ENCODE peak calls at places on chromosomes 16 and 17, in seven cellular contexts. One of them, this sample, is unnamed.

GRCh38 chr17:82339634-82340580 is 6.3 kb upstream of the SECTM1 start:
- DNase-seq in colonic mucosa: no peak
- DNase-seq in effector memory CD4-positive, alpha-beta T cell: no peak
- DNase-seq in mammary epithelial cell: no peak
- DNase-seq in left lung: no peak
- DNase-seq in kidney: no peak
- DNase-seq in WERI-Rb-1: no peak
- DNase-seq in this sample: peak; percentile 15

GRCh38 chr16:81752225-81752875 is 26.7 kb upstream of the PLCG2 start:
- DNase-seq in colonic mucosa: peak; percentile 43
- DNase-seq in effector memory CD4-positive, alpha-beta T cell: no peak
- DNase-seq in mammary epithelial cell: no peak
- DNase-seq in left lung: peak; percentile 87
- DNase-seq in kidney: peak; percentile 82
- DNase-seq in WERI-Rb-1: no peak
- DNase-seq in this sample: peak; percentile 22

GRCh38 chr16:57711-58110 is 4.1 kb downstream of the SNRNP25 start:
- DNase-seq in colonic mucosa: no peak
- DNase-seq in effector memory CD4-positive, alpha-beta T cell: no peak
- DNase-seq in mammary epithelial cell: no peak
- DNase-seq in left lung: no peak
- DNase-seq in kidney: no peak
- DNase-seq in WERI-Rb-1: no peak
- DNase-seq in this sample: no peak

GRCh38 chr17:63696381-63696961 is 3.5 kb downstream of the LIMD2 start:
- DNase-seq in colonic mucosa: no peak
- DNase-seq in effector memory CD4-positive, alpha-beta T cell: no peak
- DNase-seq in mammary epithelial cell: no peak
- DNase-seq in left lung: no peak
- DNase-seq in kidney: peak; percentile 74
- DNase-seq in WERI-Rb-1: peak; percentile 79
- DNase-seq in this sample: peak; percentile 38

GRCh38 chr16:28013878-28014277 is 49.6 kb downstream of the GSG1L start:
- DNase-seq in colonic mucosa: no peak
- DNase-seq in effector memory CD4-positive, alpha-beta T cell: no peak
- DNase-seq in mammary epithelial cell: no peak
- DNase-seq in left lung: no peak
- DNase-seq in kidney: no peak
- DNase-seq in WERI-Rb-1: no peak
- DNase-seq in this sample: no peak

GRCh38 chr17:69474171-69474831 is 59.8 kb downstream of the MAP2K6 start:
- DNase-seq in colonic mucosa: no peak
- DNase-seq in effector memory CD4-positive, alpha-beta T cell: no peak
- DNase-seq in mammary epithelial cell: no peak
- DNase-seq in left lung: no peak
- DNase-seq in kidney: no peak
- DNase-seq in WERI-Rb-1: peak; percentile 74
- DNase-seq in this sample: no peak

GRCh38 chr16:47847220-47847970 is 308.4 kb downstream of the ABCC12 start:
- DNase-seq in colonic mucosa: no peak
- DNase-seq in effector memory CD4-positive, alpha-beta T cell: no peak
- DNase-seq in mammary epithelial cell: peak; percentile 85
- DNase-seq in left lung: no peak
- DNase-seq in kidney: no peak
- DNase-seq in WERI-Rb-1: no peak
- DNase-seq in this sample: peak; percentile 4

GRCh38 chr17:31595076-31595475 is 203.6 kb downstream of the RAB11FIP4 start:
- DNase-seq in colonic mucosa: no peak
- DNase-seq in effector memory CD4-positive, alpha-beta T cell: no peak
- DNase-seq in mammary epithelial cell: peak; percentile 52
- DNase-seq in left lung: no peak
- DNase-seq in kidney: no peak
- DNase-seq in WERI-Rb-1: no peak
- DNase-seq in this sample: peak; percentile 64

GRCh38 chr17:72456026-72456569 is 335.3 kb downstream of the SOX9 start:
- DNase-seq in colonic mucosa: peak; percentile 84
- DNase-seq in effector memory CD4-positive, alpha-beta T cell: no peak
- DNase-seq in mammary epithelial cell: peak; percentile 75
- DNase-seq in left lung: no peak
- DNase-seq in kidney: no peak
- DNase-seq in WERI-Rb-1: no peak
- DNase-seq in this sample: peak; percentile 33

GRCh38 chr16:52251495-52251894 is 295.4 kb downstream of the TOX3 start:
- DNase-seq in colonic mucosa: no peak
- DNase-seq in effector memory CD4-positive, alpha-beta T cell: no peak
- DNase-seq in mammary epithelial cell: peak; percentile 1
- DNase-seq in left lung: no peak
- DNase-seq in kidney: no peak
- DNase-seq in WERI-Rb-1: no peak
- DNase-seq in this sample: no peak

GRCh38 chr17:74089869-74090464 is 113.5 kb upstream of the RPL38 start:
- DNase-seq in colonic mucosa: peak; percentile 81
- DNase-seq in effector memory CD4-positive, alpha-beta T cell: no peak
- DNase-seq in mammary epithelial cell: peak; percentile 40
- DNase-seq in left lung: peak; percentile 69
- DNase-seq in kidney: no peak
- DNase-seq in WERI-Rb-1: peak; percentile 98
- DNase-seq in this sample: peak; percentile 64

GRCh38 chr17:39000021-39000601 is 32.9 kb upstream of the FBXO47 start:
- DNase-seq in colonic mucosa: no peak
- DNase-seq in effector memory CD4-positive, alpha-beta T cell: no peak
- DNase-seq in mammary epithelial cell: no peak
- DNase-seq in left lung: no peak
- DNase-seq in kidney: no peak
- DNase-seq in WERI-Rb-1: no peak
- DNase-seq in this sample: peak; percentile 37

GRCh38 chr17:77329741-77330531 is 189.2 kb downstream of the SEC14L1 start:
- DNase-seq in colonic mucosa: peak; percentile 37
- DNase-seq in effector memory CD4-positive, alpha-beta T cell: no peak
- DNase-seq in mammary epithelial cell: no peak
- DNase-seq in left lung: peak; percentile 29
- DNase-seq in kidney: peak; percentile 83
- DNase-seq in WERI-Rb-1: peak; percentile 9
- DNase-seq in this sample: no peak

GRCh38 chr17:17469358-17469757 is 7.4 kb upstream of the MED9 start:
- DNase-seq in colonic mucosa: no peak
- DNase-seq in effector memory CD4-positive, alpha-beta T cell: no peak
- DNase-seq in mammary epithelial cell: no peak
- DNase-seq in left lung: no peak
- DNase-seq in kidney: no peak
- DNase-seq in WERI-Rb-1: no peak
- DNase-seq in this sample: no peak

GRCh38 chr16:80993293-80993691 is 13.4 kb downstream of the CMC2 start:
- DNase-seq in colonic mucosa: no peak
- DNase-seq in effector memory CD4-positive, alpha-beta T cell: no peak
- DNase-seq in mammary epithelial cell: peak; percentile 75
- DNase-seq in left lung: no peak
- DNase-seq in kidney: no peak
- DNase-seq in WERI-Rb-1: no peak
- DNase-seq in this sample: peak; percentile 92

GRCh38 chr17:21500064-21500463 is 123.9 kb downstream of the KCNJ12 start:
- DNase-seq in colonic mucosa: no peak
- DNase-seq in effector memory CD4-positive, alpha-beta T cell: no peak
- DNase-seq in mammary epithelial cell: no peak
- DNase-seq in left lung: no peak
- DNase-seq in kidney: no peak
- DNase-seq in WERI-Rb-1: no peak
- DNase-seq in this sample: no peak

GRCh38 chr17:37743875-37744632 is 805 bp downstream of the HNF1B start:
- DNase-seq in colonic mucosa: peak; percentile 64
- DNase-seq in effector memory CD4-positive, alpha-beta T cell: no peak
- DNase-seq in mammary epithelial cell: no peak
- DNase-seq in left lung: no peak
- DNase-seq in kidney: peak; percentile 76
- DNase-seq in WERI-Rb-1: no peak
- DNase-seq in this sample: no peak
- H3K4me3 ChIP-seq in colonic mucosa: peak overlapping the region; percentile 49
- H3K4me3 ChIP-seq in effector memory CD4-positive, alpha-beta T cell: peak overlapping the region; percentile 37
- H3K4me3 ChIP-seq in mammary epithelial cell: no peak overlapping the region
- H3K4me3 ChIP-seq in left lung: peak overlapping the region; percentile 33
- H3K4me3 ChIP-seq in kidney: peak overlapping the region; percentile 89
- H3K4me3 ChIP-seq in WERI-Rb-1: no peak overlapping the region
- H3K4me3 ChIP-seq in this sample: no peak overlapping the region

DNA sequence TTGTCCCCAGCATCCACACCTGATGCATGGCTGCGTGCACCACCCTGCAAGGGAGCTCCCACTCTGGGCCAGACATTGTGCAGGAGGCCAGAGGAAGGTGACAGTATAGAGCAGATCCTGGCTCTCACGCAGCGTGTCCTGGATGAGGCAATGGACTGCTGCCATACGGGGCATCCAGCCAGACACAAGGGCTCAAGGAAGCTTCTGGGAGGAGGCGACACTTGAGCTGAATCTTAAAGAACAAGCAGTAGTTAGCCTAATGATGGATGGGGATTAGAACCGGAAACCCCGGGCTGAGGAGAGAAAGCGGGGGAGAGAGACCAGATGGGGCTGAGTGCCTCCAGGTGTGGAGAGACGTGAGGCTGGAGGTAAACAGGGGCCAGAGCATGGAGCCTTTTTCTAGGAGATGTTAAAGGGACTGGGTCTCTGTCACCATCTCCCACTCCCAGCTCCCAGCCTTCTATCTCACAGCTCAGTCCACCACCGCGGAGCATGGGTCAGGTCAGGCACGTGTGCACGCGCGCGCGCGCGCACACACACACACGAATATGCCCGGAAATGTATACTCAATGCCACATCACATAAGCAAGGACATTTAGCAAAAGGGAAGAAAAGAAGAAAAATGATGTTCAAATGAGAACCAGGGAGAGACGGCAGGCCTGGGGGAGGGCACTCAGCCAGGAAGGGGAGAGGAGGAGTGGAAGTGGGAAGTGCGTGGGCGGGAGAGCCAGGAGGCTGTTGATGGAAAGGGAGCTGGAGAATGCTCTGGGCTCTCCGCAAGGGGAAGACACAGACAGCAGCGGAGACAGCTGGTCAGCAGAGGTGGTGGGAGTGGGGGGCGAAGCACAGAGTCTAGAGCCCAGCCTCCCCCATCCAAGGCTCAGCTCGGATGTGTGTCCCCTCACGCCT is 46.2 kb downstream of the CCDC42 start:
- DNase-seq in colonic mucosa: peak; percentile 32
- DNase-seq in effector memory CD4-positive, alpha-beta T cell: no peak
- DNase-seq in mammary epithelial cell: no peak
- DNase-seq in left lung: peak; percentile 65
- DNase-seq in kidney: peak; percentile 89
- DNase-seq in WERI-Rb-1: peak; percentile 74
- DNase-seq in this sample: peak; percentile 63
- H3K4me3 ChIP-seq in colonic mucosa: no peak overlapping the region
- H3K4me3 ChIP-seq in effector memory CD4-positive, alpha-beta T cell: no peak overlapping the region
- H3K4me3 ChIP-seq in mammary epithelial cell: no peak overlapping the region
- H3K4me3 ChIP-seq in left lung: no peak overlapping the region
- H3K4me3 ChIP-seq in kidney: peak overlapping the region; percentile 49
- H3K4me3 ChIP-seq in WERI-Rb-1: no peak overlapping the region
- H3K4me3 ChIP-seq in this sample: peak overlapping the region; percentile 43

DNA sequence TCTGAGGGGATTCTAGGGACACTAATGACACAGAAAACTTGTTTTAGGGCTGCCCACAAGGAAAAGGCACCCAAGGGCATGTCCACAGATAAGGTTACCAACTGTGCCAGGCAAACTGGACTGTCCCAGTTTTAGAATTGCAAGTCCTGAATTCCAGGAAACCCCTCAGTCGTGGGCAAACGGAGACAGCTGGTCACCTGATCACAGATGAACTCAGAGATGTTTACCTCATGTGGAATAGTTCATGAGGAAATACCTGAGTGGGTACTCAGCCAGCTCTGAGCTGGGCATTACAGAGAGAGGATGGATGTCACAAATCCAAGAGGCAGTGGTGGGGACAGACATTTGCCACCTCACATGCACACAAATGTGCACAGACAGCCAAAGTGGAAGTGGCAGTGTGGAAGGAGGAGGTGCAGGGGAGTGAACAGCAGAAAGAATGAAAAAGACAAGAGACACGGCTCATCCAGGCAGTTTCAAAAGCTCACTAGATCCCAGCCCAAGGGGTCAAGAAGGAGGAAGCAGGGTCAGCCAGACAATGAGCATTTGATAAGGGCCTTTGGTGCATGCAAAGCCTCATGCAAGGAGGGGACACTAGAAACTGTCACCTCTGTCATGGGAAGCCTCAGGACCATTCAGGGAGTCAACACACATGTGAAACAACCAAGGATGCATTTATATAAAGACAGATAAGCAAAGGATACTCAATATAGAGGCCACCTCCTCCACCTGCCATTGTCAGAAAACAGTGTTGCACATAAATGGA is 24.8 kb downstream of the TTLL6 start:
- DNase-seq in colonic mucosa: no peak
- DNase-seq in effector memory CD4-positive, alpha-beta T cell: no peak
- DNase-seq in mammary epithelial cell: no peak
- DNase-seq in left lung: no peak
- DNase-seq in kidney: no peak
- DNase-seq in WERI-Rb-1: no peak
- DNase-seq in this sample: no peak
- H3K4me3 ChIP-seq in colonic mucosa: no peak overlapping the region
- H3K4me3 ChIP-seq in effector memory CD4-positive, alpha-beta T cell: no peak overlapping the region
- H3K4me3 ChIP-seq in mammary epithelial cell: no peak overlapping the region
- H3K4me3 ChIP-seq in left lung: no peak overlapping the region
- H3K4me3 ChIP-seq in kidney: no peak overlapping the region
- H3K4me3 ChIP-seq in WERI-Rb-1: no peak overlapping the region
- H3K4me3 ChIP-seq in this sample: no peak overlapping the region

GRCh38 chr17:45087496-45087975 is 26.4 kb downstream of the NMT1 start:
- DNase-seq in colonic mucosa: no peak
- DNase-seq in effector memory CD4-positive, alpha-beta T cell: no peak
- DNase-seq in mammary epithelial cell: no peak
- DNase-seq in left lung: no peak
- DNase-seq in kidney: no peak
- DNase-seq in WERI-Rb-1: no peak
- DNase-seq in this sample: peak; percentile 45

GRCh38 chr17:45086865-45087495 is 25.9 kb downstream of the NMT1 start:
- DNase-seq in colonic mucosa: no peak
- DNase-seq in effector memory CD4-positive, alpha-beta T cell: no peak
- DNase-seq in mammary epithelial cell: no peak
- DNase-seq in left lung: no peak
- DNase-seq in kidney: no peak
- DNase-seq in WERI-Rb-1: no peak
- DNase-seq in this sample: no peak

GRCh38 chr17:45088741-45089140 is 27.6 kb downstream of the NMT1 start:
- DNase-seq in colonic mucosa: no peak
- DNase-seq in effector memory CD4-positive, alpha-beta T cell: no peak
- DNase-seq in mammary epithelial cell: no peak
- DNase-seq in left lung: no peak
- DNase-seq in kidney: no peak
- DNase-seq in WERI-Rb-1: no peak
- DNase-seq in this sample: no peak

GRCh38 chr17:45086346-45086745 is 25.2 kb downstream of the NMT1 start:
- DNase-seq in colonic mucosa: no peak
- DNase-seq in effector memory CD4-positive, alpha-beta T cell: no peak
- DNase-seq in mammary epithelial cell: no peak
- DNase-seq in left lung: no peak
- DNase-seq in kidney: no peak
- DNase-seq in WERI-Rb-1: no peak
- DNase-seq in this sample: no peak

DNA sequence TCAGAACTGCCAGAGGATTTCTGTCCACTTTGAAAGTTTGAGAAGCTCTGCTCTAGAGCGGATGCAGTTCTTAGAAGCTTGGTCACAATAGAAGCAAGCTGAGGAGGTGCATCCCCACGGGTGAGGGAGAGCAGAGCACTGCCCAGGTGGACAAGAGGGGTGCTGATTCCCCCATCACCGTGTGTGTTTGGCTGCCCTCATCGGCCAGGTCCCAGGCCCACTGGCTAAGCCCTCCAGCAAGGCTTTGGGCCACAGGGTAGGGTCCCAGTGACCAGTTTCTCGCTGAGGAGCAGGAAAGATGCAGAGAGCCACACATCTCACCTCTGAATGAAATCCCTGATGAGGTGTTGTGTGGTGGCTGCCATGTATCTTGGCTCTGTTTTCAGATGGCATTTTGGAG is 26.9 kb downstream of the NMT1 start:
- DNase-seq in colonic mucosa: no peak
- DNase-seq in effector memory CD4-positive, alpha-beta T cell: no peak
- DNase-seq in mammary epithelial cell: no peak
- DNase-seq in left lung: no peak
- DNase-seq in kidney: no peak
- DNase-seq in WERI-Rb-1: no peak
- DNase-seq in this sample: no peak
- H3K4me3 ChIP-seq in colonic mucosa: no peak overlapping the region
- H3K4me3 ChIP-seq in effector memory CD4-positive, alpha-beta T cell: no peak overlapping the region
- H3K4me3 ChIP-seq in mammary epithelial cell: no peak overlapping the region
- H3K4me3 ChIP-seq in left lung: no peak overlapping the region
- H3K4me3 ChIP-seq in kidney: no peak overlapping the region
- H3K4me3 ChIP-seq in WERI-Rb-1: no peak overlapping the region
- H3K4me3 ChIP-seq in this sample: no peak overlapping the region